ENCODE peak calls at places on chromosomes 7 and 10, in four cellular contexts. L, J, R and X are unnamed samples.
A peak's percentile ranks its signal among the peaks of the same experiment; 100 is the strongest.

GRCh38 chr7:148144827-148145226 is 445.7 kb upstream of the C7orf33 start:
- DNase-seq in L (no peak), J (no peak), R (no peak), X (no peak)

GRCh38 chr10:70970830-70971229 is 82.5 kb upstream of the PCBD1 start:
- DNase-seq in L (no peak), J (no peak), R (no peak), X (no peak)

GRCh38 chr7:82481499-82482097 is 38.0 kb upstream of the CACNA2D1 start:
- DNase-seq in L (peak; percentile 66), J (no peak), R (no peak), X (no peak)

GRCh38 chr7:98202367-98203195 is 8.7 kb upstream of the BHLHA15 start:
- DNase-seq in L (no peak), J (peak; percentile 70), R (peak; percentile 10), X (no peak)

GRCh38 chr10:79209831-79210230 is 137.4 kb upstream of the PPIF start:
- DNase-seq in L (no peak), J (no peak), R (no peak), X (no peak)

GRCh38 chr10:131737543-131738395 is 163.0 kb upstream of the PPP2R2D start:
- DNase-seq in L (no peak), J (no peak), R (no peak), X (no peak)

GRCh38 chr10:98269435-98269912 is 1.5 kb upstream of the LOXL4 start:
- DNase-seq in L (no peak), J (no peak), R (no peak), X (peak; percentile 85)

GRCh38 chr7:4842302-4843064 is 19.3 kb downstream of the PAPOLB start:
- DNase-seq in L (no peak), J (no peak), R (no peak), X (no peak)

GRCh38 chr10:45144666-45145065 is 143.9 kb downstream of the ZNF22 start:
- DNase-seq in L (no peak), J (no peak), R (no peak), X (no peak)

GRCh38 chr10:56624082-56624481 is 263.0 kb upstream of the ZWINT start:
- DNase-seq in L (no peak), J (no peak), R (no peak), X (no peak)

GRCh38 chr10:67788028-67788886 is 49.7 kb downstream of the DNAJC12 start:
- DNase-seq in L (no peak), J (peak; percentile 64), R (peak; percentile 56), X (peak; percentile 57)

GRCh38 chr10:29669149-29669548 is 34.4 kb upstream of the SVIL start:
- DNase-seq in L (no peak), J (no peak), R (no peak), X (peak; percentile 64)

GRCh38 chr7:81150951-81151361 is 232.1 kb upstream of the SEMA3C start:
- DNase-seq in L (no peak), J (no peak), R (no peak), X (peak; percentile 41)

GRCh38 chr7:154675560-154675959 is 327.4 kb downstream of the PAXIP1 start:
- DNase-seq in L (no peak), J (no peak), R (no peak), X (no peak)